ENCODE peak calls at places on chromosomes 13 and 19, in six cellular contexts. One of them, this sample, is unnamed.

GRCh38 chr13:97459215-97459772 is 25.3 kb downstream of the RAP2A start:
- DNase-seq in colonic mucosa: no peak
- DNase-seq in brain microvascular endothelial cell: no peak
- DNase-seq in PC-3: no peak
- DNase-seq in CD8-positive, alpha-beta T cell: no peak
- DNase-seq in GM23338: no peak
- DNase-seq in this sample: no peak

GRCh38 chr19:45076029-45076850 is at the start of gene ZNF296:
- DNase-seq in colonic mucosa: peak; percentile 91
- DNase-seq in brain microvascular endothelial cell: no peak
- DNase-seq in PC-3: peak; percentile 82
- DNase-seq in CD8-positive, alpha-beta T cell: peak; percentile 85
- DNase-seq in GM23338: peak; percentile 92
- DNase-seq in this sample: no peak

GRCh38 chr13:44853641-44854040 is 135.6 kb downstream of the NUFIP1 start:
- DNase-seq in colonic mucosa: peak; percentile 90
- DNase-seq in brain microvascular endothelial cell: no peak
- DNase-seq in PC-3: peak; percentile 69
- DNase-seq in CD8-positive, alpha-beta T cell: no peak
- DNase-seq in GM23338: no peak
- DNase-seq in this sample: no peak

GRCh38 chr13:102978168-102978567 is 88.0 kb downstream of the SLC10A2 start:
- DNase-seq in colonic mucosa: no peak
- DNase-seq in brain microvascular endothelial cell: no peak
- DNase-seq in PC-3: no peak
- DNase-seq in CD8-positive, alpha-beta T cell: no peak
- DNase-seq in GM23338: no peak
- DNase-seq in this sample: no peak

GRCh38 chr13:32748305-32748704 is 162.1 kb downstream of the PDS5B start:
- DNase-seq in colonic mucosa: no peak
- DNase-seq in brain microvascular endothelial cell: no peak
- DNase-seq in PC-3: no peak
- DNase-seq in CD8-positive, alpha-beta T cell: no peak
- DNase-seq in GM23338: no peak
- DNase-seq in this sample: no peak

GRCh38 chr19:13103961-13104847 is 1.5 kb upstream of the LYL1 start:
- DNase-seq in colonic mucosa: peak; percentile 62
- DNase-seq in brain microvascular endothelial cell: no peak
- DNase-seq in PC-3: peak; percentile 50
- DNase-seq in CD8-positive, alpha-beta T cell: peak; percentile 79
- DNase-seq in GM23338: peak; percentile 81
- DNase-seq in this sample: no peak

GRCh38 chr19:45508931-45509691 is 1.8 kb downstream of the VASP start:
- DNase-seq in colonic mucosa: peak; percentile 83
- DNase-seq in brain microvascular endothelial cell: peak; percentile 71
- DNase-seq in PC-3: peak; percentile 57
- DNase-seq in CD8-positive, alpha-beta T cell: no peak
- DNase-seq in GM23338: peak; percentile 84
- DNase-seq in this sample: no peak

GRCh38 chr13:66618702-66619101 is 611.4 kb downstream of the PCDH9 start:
- DNase-seq in colonic mucosa: no peak
- DNase-seq in brain microvascular endothelial cell: no peak
- DNase-seq in PC-3: peak; percentile 50
- DNase-seq in CD8-positive, alpha-beta T cell: no peak
- DNase-seq in GM23338: peak; percentile 55
- DNase-seq in this sample: no peak

GRCh38 chr13:73598021-73598712 is 536.0 kb downstream of the KLF12 start:
- DNase-seq in colonic mucosa: no peak
- DNase-seq in brain microvascular endothelial cell: peak; percentile 65
- DNase-seq in PC-3: peak; percentile 93
- DNase-seq in CD8-positive, alpha-beta T cell: no peak
- DNase-seq in GM23338: no peak
- DNase-seq in this sample: no peak

GRCh38 chr13:59478908-59479307 is 684.8 kb downstream of the DIAPH3 start:
- DNase-seq in colonic mucosa: no peak
- DNase-seq in brain microvascular endothelial cell: no peak
- DNase-seq in PC-3: no peak
- DNase-seq in CD8-positive, alpha-beta T cell: no peak
- DNase-seq in GM23338: peak; percentile 29
- DNase-seq in this sample: no peak

GRCh38 chr19:1832046-1832663 is 16.1 kb downstream of the REXO1 start:
- DNase-seq in colonic mucosa: no peak
- DNase-seq in brain microvascular endothelial cell: no peak
- DNase-seq in PC-3: no peak
- DNase-seq in CD8-positive, alpha-beta T cell: no peak
- DNase-seq in GM23338: no peak
- DNase-seq in this sample: no peak

GRCh38 chr13:66391322-66391721 is 838.8 kb downstream of the PCDH9 start:
- DNase-seq in colonic mucosa: no peak
- DNase-seq in brain microvascular endothelial cell: no peak
- DNase-seq in PC-3: no peak
- DNase-seq in CD8-positive, alpha-beta T cell: no peak
- DNase-seq in GM23338: no peak
- DNase-seq in this sample: no peak

GRCh38 chr19:41799444-41800000 is 3.1 kb downstream of the CEACAM3 start:
- DNase-seq in colonic mucosa: no peak
- DNase-seq in brain microvascular endothelial cell: no peak
- DNase-seq in PC-3: peak; percentile 92
- DNase-seq in CD8-positive, alpha-beta T cell: no peak
- DNase-seq in GM23338: no peak
- DNase-seq in this sample: no peak

GRCh38 chr13:69589531-69589930 is 518.1 kb upstream of the ATXN8OS start:
- DNase-seq in colonic mucosa: no peak
- DNase-seq in brain microvascular endothelial cell: no peak
- DNase-seq in PC-3: no peak
- DNase-seq in CD8-positive, alpha-beta T cell: no peak
- DNase-seq in GM23338: no peak
- DNase-seq in this sample: no peak

GRCh38 chr19:45901432-45901903 is 945 bp downstream of the MYPOP start:
- DNase-seq in colonic mucosa: peak; percentile 32
- DNase-seq in brain microvascular endothelial cell: no peak
- DNase-seq in PC-3: no peak
- DNase-seq in CD8-positive, alpha-beta T cell: peak; percentile 52
- DNase-seq in GM23338: peak; percentile 35
- DNase-seq in this sample: no peak

GRCh38 chr13:39781381-39781780 is 125.9 kb downstream of the COG6 start:
- DNase-seq in colonic mucosa: no peak
- DNase-seq in brain microvascular endothelial cell: no peak
- DNase-seq in PC-3: no peak
- DNase-seq in CD8-positive, alpha-beta T cell: no peak
- DNase-seq in GM23338: no peak
- DNase-seq in this sample: no peak

GRCh38 chr19:896434-896833 is 3.1 kb downstream of the RNU6-9 start:
- DNase-seq in colonic mucosa: no peak
- DNase-seq in brain microvascular endothelial cell: no peak
- DNase-seq in PC-3: no peak
- DNase-seq in CD8-positive, alpha-beta T cell: no peak
- DNase-seq in GM23338: no peak
- DNase-seq in this sample: no peak

DNA sequence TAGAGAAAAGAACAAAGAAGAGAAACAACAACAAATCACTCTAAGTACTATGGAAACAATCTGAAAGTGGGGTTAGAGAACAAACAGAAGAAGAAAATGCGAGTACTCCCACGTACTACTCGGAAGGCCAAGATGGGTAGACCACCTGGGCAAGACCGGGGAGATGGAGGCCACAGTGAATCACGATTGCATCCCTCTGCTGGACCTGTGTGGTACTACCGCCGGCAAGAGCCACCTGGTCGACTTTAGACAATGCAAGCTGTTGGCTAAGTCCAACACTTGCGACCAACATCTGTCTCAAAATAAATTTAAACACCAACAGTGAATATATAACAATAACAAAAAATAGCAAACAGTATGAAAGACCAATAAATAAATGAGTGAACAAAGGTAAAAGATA is 45.5 kb upstream of the ZNF91 start:
- DNase-seq in colonic mucosa: no peak
- DNase-seq in brain microvascular endothelial cell: no peak
- DNase-seq in PC-3: no peak
- DNase-seq in CD8-positive, alpha-beta T cell: no peak
- DNase-seq in GM23338: peak; percentile 76
- DNase-seq in this sample: no peak
- TF ChIP-seq CTCF in colonic mucosa: no peak
- TF ChIP-seq CTCF in brain microvascular endothelial cell: peak; percentile 62
- TF ChIP-seq CTCF in PC-3: peak; percentile 45
- TF ChIP-seq CTCF in CD8-positive, alpha-beta T cell: no peak
- TF ChIP-seq CTCF in GM23338: peak; percentile 58
- TF ChIP-seq CTCF in this sample: peak; percentile 63

GRCh38 chr13:55999709-56000108 is 1141.0 kb upstream of the PRR20A start:
- DNase-seq in colonic mucosa: no peak
- DNase-seq in brain microvascular endothelial cell: no peak
- DNase-seq in PC-3: no peak
- DNase-seq in CD8-positive, alpha-beta T cell: no peak
- DNase-seq in GM23338: peak; percentile 69
- DNase-seq in this sample: no peak
- TF ChIP-seq CTCF in colonic mucosa: no peak
- TF ChIP-seq CTCF in brain microvascular endothelial cell: no peak
- TF ChIP-seq CTCF in PC-3: no peak
- TF ChIP-seq CTCF in CD8-positive, alpha-beta T cell: no peak
- TF ChIP-seq CTCF in GM23338: peak; percentile 65
- TF ChIP-seq CTCF in this sample: peak; percentile 31

GRCh38 chr13:110813646-110814624 is 100.4 kb downstream of the ING1 start:
- DNase-seq in colonic mucosa: no peak
- DNase-seq in brain microvascular endothelial cell: no peak
- DNase-seq in PC-3: no peak
- DNase-seq in CD8-positive, alpha-beta T cell: no peak
- DNase-seq in GM23338: no peak
- DNase-seq in this sample: no peak
- TF ChIP-seq CTCF in colonic mucosa: no peak
- TF ChIP-seq CTCF in brain microvascular endothelial cell: peak; percentile 24
- TF ChIP-seq CTCF in PC-3: peak; percentile 25
- TF ChIP-seq CTCF in CD8-positive, alpha-beta T cell: no peak
- TF ChIP-seq CTCF in GM23338: peak; percentile 18
- TF ChIP-seq CTCF in this sample: peak; percentile 42

DNA sequence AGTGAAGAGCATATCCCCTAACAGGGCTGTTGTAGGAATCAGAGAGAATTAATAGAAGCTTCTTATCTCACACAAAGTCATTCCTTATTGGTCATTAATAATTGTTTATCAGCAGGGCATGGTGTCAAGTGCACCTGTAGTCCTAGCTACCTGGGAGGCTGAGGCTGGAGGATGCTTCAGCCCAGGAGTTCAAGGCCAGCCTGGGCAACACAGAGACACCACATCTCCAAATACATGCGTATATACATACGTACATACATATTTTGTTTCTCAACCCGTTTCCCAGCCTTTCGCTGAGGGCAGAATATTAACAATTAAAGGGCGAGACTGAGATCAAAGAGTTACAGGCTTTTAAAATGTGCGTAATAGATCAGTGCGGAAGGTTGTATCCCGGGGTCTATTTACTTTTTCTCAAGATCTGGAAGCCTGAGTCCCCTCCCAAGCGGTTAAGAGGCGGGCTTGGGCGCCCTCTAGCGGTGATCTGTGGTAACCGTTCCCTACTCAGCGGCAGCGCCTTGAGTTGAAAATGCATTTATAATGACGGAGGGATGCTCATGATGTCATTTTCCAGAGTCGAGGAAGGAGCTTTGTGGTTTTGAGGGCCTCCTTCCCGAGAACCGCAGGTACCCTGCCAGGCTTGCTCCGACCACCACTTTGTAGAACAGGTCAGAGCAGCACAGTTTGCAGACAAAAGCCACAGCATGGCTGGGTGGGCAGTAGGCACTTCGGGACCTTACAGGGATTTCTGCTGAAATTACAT is 169.6 kb upstream of the GPR12 start:
- DNase-seq in colonic mucosa: peak; percentile 73
- DNase-seq in brain microvascular endothelial cell: peak; percentile 55
- DNase-seq in PC-3: peak; percentile 76
- DNase-seq in CD8-positive, alpha-beta T cell: peak; percentile 83
- DNase-seq in GM23338: peak; percentile 92
- DNase-seq in this sample: peak; percentile 88
- TF ChIP-seq CTCF in colonic mucosa: peak; percentile 97
- TF ChIP-seq CTCF in brain microvascular endothelial cell: peak; percentile 96
- TF ChIP-seq CTCF in PC-3: peak; percentile 94
- TF ChIP-seq CTCF in CD8-positive, alpha-beta T cell: peak; percentile 96
- TF ChIP-seq CTCF in GM23338: peak; percentile 96
- TF ChIP-seq CTCF in this sample: peak; percentile 99

DNA sequence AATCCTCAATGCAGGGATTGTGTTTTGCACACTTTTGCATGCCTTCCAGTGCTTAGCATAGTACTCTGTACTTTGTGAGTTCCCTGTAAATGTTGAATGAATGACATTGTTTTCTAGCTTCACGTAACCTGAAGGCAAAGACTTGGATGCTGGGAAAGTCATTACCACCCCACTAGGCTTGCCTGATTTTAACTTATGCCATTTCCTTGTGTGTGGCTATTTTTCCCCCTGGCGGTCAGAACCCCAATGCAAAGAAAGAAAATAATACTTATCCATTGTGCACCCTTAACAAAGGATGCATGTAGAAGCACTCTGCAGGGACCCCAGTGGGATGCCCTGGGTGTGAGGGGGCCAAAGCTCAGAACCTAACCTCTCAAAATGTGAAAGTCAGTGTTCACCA is 1.2 kb upstream of the ENOX1 start:
- DNase-seq in colonic mucosa: no peak
- DNase-seq in brain microvascular endothelial cell: peak; percentile 65
- DNase-seq in PC-3: peak; percentile 63
- DNase-seq in CD8-positive, alpha-beta T cell: no peak
- DNase-seq in GM23338: peak; percentile 63
- DNase-seq in this sample: no peak
- TF ChIP-seq CTCF in colonic mucosa: no peak
- TF ChIP-seq CTCF in brain microvascular endothelial cell: peak; percentile 73
- TF ChIP-seq CTCF in PC-3: peak; percentile 67
- TF ChIP-seq CTCF in CD8-positive, alpha-beta T cell: no peak
- TF ChIP-seq CTCF in GM23338: peak; percentile 57
- TF ChIP-seq CTCF in this sample: peak; percentile 73

DNA sequence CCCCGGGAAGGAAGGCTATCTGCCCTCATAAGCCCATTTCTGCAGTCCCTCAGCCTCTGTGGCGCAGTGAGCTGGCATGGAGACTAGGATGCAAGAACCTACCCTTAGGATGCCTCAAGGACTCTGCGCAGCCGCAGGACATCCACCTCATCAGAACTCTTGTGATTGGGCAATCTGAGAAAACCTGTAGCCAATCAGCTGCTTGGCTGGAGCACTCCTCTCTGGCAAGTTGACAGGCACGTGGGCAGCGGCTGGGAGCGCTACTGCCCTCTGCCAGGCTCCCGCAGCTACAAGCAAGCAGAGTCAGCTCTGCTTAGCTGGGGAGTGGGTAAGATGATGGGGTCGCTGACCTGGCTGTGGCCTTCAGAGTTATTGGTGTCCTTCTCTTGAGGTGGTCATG is 1.5 kb upstream of the ECSIT start:
- DNase-seq in colonic mucosa: peak; percentile 79
- DNase-seq in brain microvascular endothelial cell: peak; percentile 77
- DNase-seq in PC-3: peak; percentile 84
- DNase-seq in CD8-positive, alpha-beta T cell: no peak
- DNase-seq in GM23338: peak; percentile 96
- DNase-seq in this sample: no peak
- TF ChIP-seq CTCF in colonic mucosa: no peak
- TF ChIP-seq CTCF in brain microvascular endothelial cell: peak; percentile 52
- TF ChIP-seq CTCF in PC-3: peak; percentile 51
- TF ChIP-seq CTCF in CD8-positive, alpha-beta T cell: no peak
- TF ChIP-seq CTCF in GM23338: peak; percentile 31
- TF ChIP-seq CTCF in this sample: no peak